ENCODE peak calls at places on chromosomes 1 and 21, in four cellular contexts. One of them, this sample, is unnamed.

GRCh38 chr1:74819062-74819461 is 86.1 kb downstream of the TYW3 start:
- DNase-seq in activated naive CD4-positive, alpha-beta T cell treated with anti-CD3 and anti-CD28 coated beads, Interleukin-2, amount 50 U/mL, for 16 hours: no peak
- DNase-seq in neural crest cell: no peak
- DNase-seq in stimulated activated CD4-positive, alpha-beta T cell treated with anti-CD3 and anti-CD28 coated beads, Interleukin-2, amount 100 ng/mL, for 24 hours: no peak
- DNase-seq in this sample: no peak

GRCh38 chr1:218459878-218460277 is 114.7 kb downstream of the TGFB2 start:
- DNase-seq in activated naive CD4-positive, alpha-beta T cell treated with anti-CD3 and anti-CD28 coated beads, Interleukin-2, amount 50 U/mL, for 16 hours: no peak
- DNase-seq in neural crest cell: no peak
- DNase-seq in stimulated activated CD4-positive, alpha-beta T cell treated with anti-CD3 and anti-CD28 coated beads, Interleukin-2, amount 100 ng/mL, for 24 hours: no peak
- DNase-seq in this sample: peak; percentile 78

GRCh38 chr1:32881871-32882850 is 4.1 kb upstream of the HPCA start:
- DNase-seq in activated naive CD4-positive, alpha-beta T cell treated with anti-CD3 and anti-CD28 coated beads, Interleukin-2, amount 50 U/mL, for 16 hours: no peak
- DNase-seq in neural crest cell: no peak
- DNase-seq in stimulated activated CD4-positive, alpha-beta T cell treated with anti-CD3 and anti-CD28 coated beads, Interleukin-2, amount 100 ng/mL, for 24 hours: no peak
- DNase-seq in this sample: no peak

GRCh38 chr1:165073402-165074007 is 283.0 kb downstream of the LMX1A start:
- DNase-seq in activated naive CD4-positive, alpha-beta T cell treated with anti-CD3 and anti-CD28 coated beads, Interleukin-2, amount 50 U/mL, for 16 hours: no peak
- DNase-seq in neural crest cell: peak; percentile 20
- DNase-seq in stimulated activated CD4-positive, alpha-beta T cell treated with anti-CD3 and anti-CD28 coated beads, Interleukin-2, amount 100 ng/mL, for 24 hours: no peak
- DNase-seq in this sample: peak; percentile 63

GRCh38 chr21:17777321-17777720 is 41.8 kb downstream of the C21orf91 start:
- DNase-seq in activated naive CD4-positive, alpha-beta T cell treated with anti-CD3 and anti-CD28 coated beads, Interleukin-2, amount 50 U/mL, for 16 hours: no peak
- DNase-seq in neural crest cell: no peak
- DNase-seq in stimulated activated CD4-positive, alpha-beta T cell treated with anti-CD3 and anti-CD28 coated beads, Interleukin-2, amount 100 ng/mL, for 24 hours: no peak
- DNase-seq in this sample: no peak

GRCh38 chr1:184545601-184546000 is 158.8 kb downstream of the C1orf21 start:
- DNase-seq in activated naive CD4-positive, alpha-beta T cell treated with anti-CD3 and anti-CD28 coated beads, Interleukin-2, amount 50 U/mL, for 16 hours: no peak
- DNase-seq in neural crest cell: no peak
- DNase-seq in stimulated activated CD4-positive, alpha-beta T cell treated with anti-CD3 and anti-CD28 coated beads, Interleukin-2, amount 100 ng/mL, for 24 hours: no peak
- DNase-seq in this sample: peak; percentile 99

GRCh38 chr1:77126309-77126708 is 92.9 kb downstream of the PIGK start:
- DNase-seq in activated naive CD4-positive, alpha-beta T cell treated with anti-CD3 and anti-CD28 coated beads, Interleukin-2, amount 50 U/mL, for 16 hours: no peak
- DNase-seq in neural crest cell: peak; percentile 29
- DNase-seq in stimulated activated CD4-positive, alpha-beta T cell treated with anti-CD3 and anti-CD28 coated beads, Interleukin-2, amount 100 ng/mL, for 24 hours: no peak
- DNase-seq in this sample: peak; percentile 68

GRCh38 chr1:21447311-21447710 is 7.4 kb downstream of the NBPF3 start:
- DNase-seq in activated naive CD4-positive, alpha-beta T cell treated with anti-CD3 and anti-CD28 coated beads, Interleukin-2, amount 50 U/mL, for 16 hours: no peak
- DNase-seq in neural crest cell: no peak
- DNase-seq in stimulated activated CD4-positive, alpha-beta T cell treated with anti-CD3 and anti-CD28 coated beads, Interleukin-2, amount 100 ng/mL, for 24 hours: no peak
- DNase-seq in this sample: no peak

GRCh38 chr1:160949881-160950280 is 4.7 kb downstream of the ITLN2 start:
- DNase-seq in activated naive CD4-positive, alpha-beta T cell treated with anti-CD3 and anti-CD28 coated beads, Interleukin-2, amount 50 U/mL, for 16 hours: no peak
- DNase-seq in neural crest cell: no peak
- DNase-seq in stimulated activated CD4-positive, alpha-beta T cell treated with anti-CD3 and anti-CD28 coated beads, Interleukin-2, amount 100 ng/mL, for 24 hours: no peak
- DNase-seq in this sample: no peak

GRCh38 chr1:220874201-220874655 is 5.0 kb upstream of the HLX start:
- DNase-seq in activated naive CD4-positive, alpha-beta T cell treated with anti-CD3 and anti-CD28 coated beads, Interleukin-2, amount 50 U/mL, for 16 hours: no peak
- DNase-seq in neural crest cell: peak; percentile 50
- DNase-seq in stimulated activated CD4-positive, alpha-beta T cell treated with anti-CD3 and anti-CD28 coated beads, Interleukin-2, amount 100 ng/mL, for 24 hours: no peak
- DNase-seq in this sample: peak; percentile 23

GRCh38 chr21:31781737-31782136 is 49.8 kb upstream of the SCAF4 start:
- DNase-seq in activated naive CD4-positive, alpha-beta T cell treated with anti-CD3 and anti-CD28 coated beads, Interleukin-2, amount 50 U/mL, for 16 hours: no peak
- DNase-seq in neural crest cell: no peak
- DNase-seq in stimulated activated CD4-positive, alpha-beta T cell treated with anti-CD3 and anti-CD28 coated beads, Interleukin-2, amount 100 ng/mL, for 24 hours: no peak
- DNase-seq in this sample: no peak

GRCh38 chr1:4954392-4954791 is 300.0 kb downstream of the AJAP1 start:
- DNase-seq in activated naive CD4-positive, alpha-beta T cell treated with anti-CD3 and anti-CD28 coated beads, Interleukin-2, amount 50 U/mL, for 16 hours: no peak
- DNase-seq in neural crest cell: no peak
- DNase-seq in stimulated activated CD4-positive, alpha-beta T cell treated with anti-CD3 and anti-CD28 coated beads, Interleukin-2, amount 100 ng/mL, for 24 hours: no peak
- DNase-seq in this sample: no peak

GRCh38 chr1:167922611-167923074 is 8.7 kb upstream of the ADCY10 start:
- DNase-seq in activated naive CD4-positive, alpha-beta T cell treated with anti-CD3 and anti-CD28 coated beads, Interleukin-2, amount 50 U/mL, for 16 hours: no peak
- DNase-seq in neural crest cell: no peak
- DNase-seq in stimulated activated CD4-positive, alpha-beta T cell treated with anti-CD3 and anti-CD28 coated beads, Interleukin-2, amount 100 ng/mL, for 24 hours: no peak
- DNase-seq in this sample: peak; percentile 65

GRCh38 chr1:90313756-90314155 is 318.8 kb downstream of the ZNF326 start:
- DNase-seq in activated naive CD4-positive, alpha-beta T cell treated with anti-CD3 and anti-CD28 coated beads, Interleukin-2, amount 50 U/mL, for 16 hours: no peak
- DNase-seq in neural crest cell: no peak
- DNase-seq in stimulated activated CD4-positive, alpha-beta T cell treated with anti-CD3 and anti-CD28 coated beads, Interleukin-2, amount 100 ng/mL, for 24 hours: no peak
- DNase-seq in this sample: no peak

GRCh38 chr1:151837197-151837596 is 2.4 kb downstream of the C2CD4D start:
- DNase-seq in activated naive CD4-positive, alpha-beta T cell treated with anti-CD3 and anti-CD28 coated beads, Interleukin-2, amount 50 U/mL, for 16 hours: no peak
- DNase-seq in neural crest cell: no peak
- DNase-seq in stimulated activated CD4-positive, alpha-beta T cell treated with anti-CD3 and anti-CD28 coated beads, Interleukin-2, amount 100 ng/mL, for 24 hours: no peak
- DNase-seq in this sample: no peak

GRCh38 chr1:84504580-84505021 is 1.6 kb upstream of the SPATA1 start:
- DNase-seq in activated naive CD4-positive, alpha-beta T cell treated with anti-CD3 and anti-CD28 coated beads, Interleukin-2, amount 50 U/mL, for 16 hours: no peak
- DNase-seq in neural crest cell: no peak
- DNase-seq in stimulated activated CD4-positive, alpha-beta T cell treated with anti-CD3 and anti-CD28 coated beads, Interleukin-2, amount 100 ng/mL, for 24 hours: no peak
- DNase-seq in this sample: peak; percentile 38

GRCh38 chr1:204294371-204294770 is 65.4 kb downstream of the PLEKHA6 start:
- DNase-seq in activated naive CD4-positive, alpha-beta T cell treated with anti-CD3 and anti-CD28 coated beads, Interleukin-2, amount 50 U/mL, for 16 hours: no peak
- DNase-seq in neural crest cell: no peak
- DNase-seq in stimulated activated CD4-positive, alpha-beta T cell treated with anti-CD3 and anti-CD28 coated beads, Interleukin-2, amount 100 ng/mL, for 24 hours: no peak
- DNase-seq in this sample: peak; percentile 92

GRCh38 chr1:226436472-226436854 is 28.6 kb upstream of the PARP1 start:
- DNase-seq in activated naive CD4-positive, alpha-beta T cell treated with anti-CD3 and anti-CD28 coated beads, Interleukin-2, amount 50 U/mL, for 16 hours: no peak
- DNase-seq in neural crest cell: no peak
- DNase-seq in stimulated activated CD4-positive, alpha-beta T cell treated with anti-CD3 and anti-CD28 coated beads, Interleukin-2, amount 100 ng/mL, for 24 hours: no peak
- DNase-seq in this sample: no peak

GRCh38 chr1:40450491-40451237 is 388 bp downstream of the ZFP69B start:
- DNase-seq in activated naive CD4-positive, alpha-beta T cell treated with anti-CD3 and anti-CD28 coated beads, Interleukin-2, amount 50 U/mL, for 16 hours: peak; percentile 85
- DNase-seq in neural crest cell: peak; percentile 13
- DNase-seq in stimulated activated CD4-positive, alpha-beta T cell treated with anti-CD3 and anti-CD28 coated beads, Interleukin-2, amount 100 ng/mL, for 24 hours: peak; percentile 85
- DNase-seq in this sample: peak; percentile 68

GRCh38 chr1:179447489-179447888 is 81.7 kb downstream of the AXDND1 start:
- DNase-seq in activated naive CD4-positive, alpha-beta T cell treated with anti-CD3 and anti-CD28 coated beads, Interleukin-2, amount 50 U/mL, for 16 hours: no peak
- DNase-seq in neural crest cell: no peak
- DNase-seq in stimulated activated CD4-positive, alpha-beta T cell treated with anti-CD3 and anti-CD28 coated beads, Interleukin-2, amount 100 ng/mL, for 24 hours: no peak
- DNase-seq in this sample: peak; percentile 20

GRCh38 chr1:47348246-47348645 is 14.7 kb downstream of the CMPK1 start:
- DNase-seq in activated naive CD4-positive, alpha-beta T cell treated with anti-CD3 and anti-CD28 coated beads, Interleukin-2, amount 50 U/mL, for 16 hours: no peak
- DNase-seq in neural crest cell: no peak
- DNase-seq in stimulated activated CD4-positive, alpha-beta T cell treated with anti-CD3 and anti-CD28 coated beads, Interleukin-2, amount 100 ng/mL, for 24 hours: no peak
- DNase-seq in this sample: no peak

GRCh38 chr1:201917362-201918033 is 28.8 kb downstream of the SHISA4 start:
- DNase-seq in activated naive CD4-positive, alpha-beta T cell treated with anti-CD3 and anti-CD28 coated beads, Interleukin-2, amount 50 U/mL, for 16 hours: no peak
- DNase-seq in neural crest cell: no peak
- DNase-seq in stimulated activated CD4-positive, alpha-beta T cell treated with anti-CD3 and anti-CD28 coated beads, Interleukin-2, amount 100 ng/mL, for 24 hours: no peak
- DNase-seq in this sample: peak; percentile 35

GRCh38 chr1:67939176-67939751 is 106.0 kb upstream of the GNG12 start:
- DNase-seq in activated naive CD4-positive, alpha-beta T cell treated with anti-CD3 and anti-CD28 coated beads, Interleukin-2, amount 50 U/mL, for 16 hours: no peak
- DNase-seq in neural crest cell: no peak
- DNase-seq in stimulated activated CD4-positive, alpha-beta T cell treated with anti-CD3 and anti-CD28 coated beads, Interleukin-2, amount 100 ng/mL, for 24 hours: no peak
- DNase-seq in this sample: no peak

GRCh38 chr1:7962011-7962335 is 462 bp downstream of the PARK7 start:
- DNase-seq in activated naive CD4-positive, alpha-beta T cell treated with anti-CD3 and anti-CD28 coated beads, Interleukin-2, amount 50 U/mL, for 16 hours: no peak
- DNase-seq in neural crest cell: no peak
- DNase-seq in stimulated activated CD4-positive, alpha-beta T cell treated with anti-CD3 and anti-CD28 coated beads, Interleukin-2, amount 100 ng/mL, for 24 hours: no peak
- DNase-seq in this sample: no peak

GRCh38 chr1:108644984-108645383 is 15.9 kb downstream of the HENMT1 start:
- DNase-seq in activated naive CD4-positive, alpha-beta T cell treated with anti-CD3 and anti-CD28 coated beads, Interleukin-2, amount 50 U/mL, for 16 hours: peak; percentile 32
- DNase-seq in neural crest cell: no peak
- DNase-seq in stimulated activated CD4-positive, alpha-beta T cell treated with anti-CD3 and anti-CD28 coated beads, Interleukin-2, amount 100 ng/mL, for 24 hours: peak; percentile 40
- DNase-seq in this sample: no peak

GRCh38 chr1:44485933-44486475 is 80.9 kb downstream of the RNF220 start:
- DNase-seq in activated naive CD4-positive, alpha-beta T cell treated with anti-CD3 and anti-CD28 coated beads, Interleukin-2, amount 50 U/mL, for 16 hours: no peak
- DNase-seq in neural crest cell: no peak
- DNase-seq in stimulated activated CD4-positive, alpha-beta T cell treated with anti-CD3 and anti-CD28 coated beads, Interleukin-2, amount 100 ng/mL, for 24 hours: no peak
- DNase-seq in this sample: no peak

GRCh38 chr1:159879977-159880376 is 17.5 kb upstream of the VSIG8 start:
- DNase-seq in activated naive CD4-positive, alpha-beta T cell treated with anti-CD3 and anti-CD28 coated beads, Interleukin-2, amount 50 U/mL, for 16 hours: no peak
- DNase-seq in neural crest cell: no peak
- DNase-seq in stimulated activated CD4-positive, alpha-beta T cell treated with anti-CD3 and anti-CD28 coated beads, Interleukin-2, amount 100 ng/mL, for 24 hours: no peak
- DNase-seq in this sample: peak; percentile 89

GRCh38 chr1:151416231-151416630 is 16.9 kb downstream of the PSMB4 start:
- DNase-seq in activated naive CD4-positive, alpha-beta T cell treated with anti-CD3 and anti-CD28 coated beads, Interleukin-2, amount 50 U/mL, for 16 hours: no peak
- DNase-seq in neural crest cell: no peak
- DNase-seq in stimulated activated CD4-positive, alpha-beta T cell treated with anti-CD3 and anti-CD28 coated beads, Interleukin-2, amount 100 ng/mL, for 24 hours: no peak
- DNase-seq in this sample: peak; percentile 86